ENCODE peak calls at places on chromosomes 7 and 10, in ten cellular contexts. Q, I, E, V, S, P, H, G, A and R are unnamed samples.

GRCh38 chr7:1060315-1061080 is 16.2 kb downstream of the GPR146 start:
- DNase-seq in E (no peak), I (no peak), A (no peak), S (peak; percentile 92), P (no peak), V (no peak), H (no peak), Q (peak; percentile 46), G (no peak), R (no peak)

GRCh38 chr7:30660331-30661255 is 21.7 kb downstream of the CRHR2 start:
- DNase-seq in Q (no peak), I (peak; percentile 38), A (no peak), H (no peak), V (no peak), E (no peak), G (no peak), S (peak; percentile 52), P (no peak), R (no peak)

GRCh38 chr7:45564886-45565455 is 9.2 kb upstream of the ADCY1 start:
- DNase-seq in P (no peak), E (no peak), S (no peak), V (no peak), H (no peak), A (no peak), I (no peak), Q (no peak), G (no peak), R (no peak)

GRCh38 chr7:1355568-1356340 is 103.5 kb downstream of the MICALL2 start:
- DNase-seq in E (no peak), G (no peak), A (no peak), V (no peak), P (no peak), Q (no peak), S (peak; percentile 45), I (peak; percentile 41), H (no peak), R (no peak)

GRCh38 chr10:6583447-6583846 is 3.4 kb upstream of the PRKCQ start:
- DNase-seq in E (no peak), G (no peak), S (no peak), H (no peak), P (no peak), A (no peak), V (no peak), Q (no peak), I (no peak), R (no peak)

GRCh38 chr10:124916098-124916584 is 25.8 kb upstream of the ZRANB1 start:
- DNase-seq in A (peak; percentile 42), G (no peak), Q (no peak), V (peak; percentile 41), H (no peak), I (no peak), P (peak; percentile 33), E (no peak), S (no peak), R (no peak)

GRCh38 chr10:76887223-76888010 is 750.2 kb downstream of the KCNMA1 start:
- DNase-seq in Q (no peak), I (no peak), E (no peak), V (no peak), P (no peak), S (no peak), H (no peak), G (no peak), A (no peak), R (no peak)

GRCh38 chr7:99531354-99531765 is 20.6 kb downstream of the FAM200A start:
- DNase-seq in S (peak; percentile 12), V (peak; percentile 11), H (no peak), G (no peak), P (peak; percentile 11), E (no peak), Q (no peak), A (no peak), I (no peak), R (no peak)

GRCh38 chr10:102492344-102492939 is 10.1 kb downstream of the ACTR1A start:
- DNase-seq in S (no peak), G (no peak), V (no peak), H (no peak), A (no peak), P (no peak), E (no peak), I (no peak), Q (no peak), R (no peak)

GRCh38 chr10:26481914-26482550 is 43.9 kb downstream of the APBB1IP start:
- DNase-seq in I (no peak), G (no peak), V (no peak), P (no peak), E (no peak), Q (no peak), A (no peak), S (no peak), H (no peak), R (no peak)

GRCh38 chr10:3199488-3199887 is 26.9 kb upstream of the PITRM1 start:
- DNase-seq in I (no peak), E (no peak), S (no peak), G (no peak), H (no peak), P (no peak), Q (no peak), A (no peak), V (no peak), R (no peak)
- TF ChIP-seq CTCF in I (no peak), E (no peak), S (no peak), G (no peak), H (no peak), P (no peak), Q (no peak), A (no peak), V (no peak), R (no peak)

GRCh38 chr10:58936364-58936763 is 240.1 kb upstream of the PHYHIPL start:
- DNase-seq in I (no peak), V (no peak), H (no peak), P (no peak), G (no peak), A (no peak), E (no peak), Q (no peak), S (no peak), R (no peak)

GRCh38 chr10:58932126-58932525 is 244.3 kb upstream of the PHYHIPL start:
- DNase-seq in H (no peak), P (peak; percentile 29), E (no peak), S (no peak), V (peak; percentile 26), A (peak; percentile 40), I (no peak), Q (no peak), G (no peak), R (no peak)

GRCh38 chr10:58942724-58943123 is 233.7 kb upstream of the PHYHIPL start:
- DNase-seq in V (no peak), I (no peak), P (no peak), A (no peak), E (no peak), Q (no peak), H (no peak), S (no peak), G (no peak), R (no peak)

GRCh38 chr10:58932821-58933314 is 243.6 kb upstream of the PHYHIPL start:
- DNase-seq in Q (no peak), A (peak; percentile 44), S (no peak), G (no peak), H (no peak), V (no peak), P (no peak), E (no peak), I (no peak), R (no peak)

DNA sequence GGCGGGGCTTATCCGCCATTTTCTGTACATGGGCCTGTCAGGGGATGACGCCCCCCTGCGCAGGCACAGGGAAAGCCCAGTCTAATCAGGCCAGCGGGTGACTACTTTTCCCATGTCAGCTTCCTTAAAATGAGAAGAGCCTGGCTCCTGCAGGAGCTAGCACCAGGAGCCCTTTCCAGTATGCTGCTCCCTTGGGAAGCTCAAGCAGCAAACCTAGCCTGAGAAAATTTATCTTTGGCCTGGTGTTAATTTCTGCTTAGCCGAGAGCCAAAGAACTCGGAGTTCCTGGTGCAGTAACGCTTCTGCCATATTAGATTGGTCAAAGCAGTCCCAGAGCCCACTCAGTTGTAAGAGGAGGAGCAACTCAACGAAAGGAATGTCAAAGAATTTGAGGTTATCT is 239.0 kb upstream of the PHYHIPL start:
- DNase-seq in P (no peak), I (no peak), Q (no peak), V (no peak), A (no peak), E (no peak), G (no peak), H (no peak), S (no peak), R (no peak)
- H3K4me3 ChIP-seq in P (no peak overlapping the region), I (no peak overlapping the region), Q (no peak overlapping the region), V (no peak overlapping the region), A (no peak overlapping the region), E (no peak overlapping the region), G (no peak overlapping the region), H (no peak overlapping the region), S (no peak overlapping the region), R (no peak overlapping the region)

DNA sequence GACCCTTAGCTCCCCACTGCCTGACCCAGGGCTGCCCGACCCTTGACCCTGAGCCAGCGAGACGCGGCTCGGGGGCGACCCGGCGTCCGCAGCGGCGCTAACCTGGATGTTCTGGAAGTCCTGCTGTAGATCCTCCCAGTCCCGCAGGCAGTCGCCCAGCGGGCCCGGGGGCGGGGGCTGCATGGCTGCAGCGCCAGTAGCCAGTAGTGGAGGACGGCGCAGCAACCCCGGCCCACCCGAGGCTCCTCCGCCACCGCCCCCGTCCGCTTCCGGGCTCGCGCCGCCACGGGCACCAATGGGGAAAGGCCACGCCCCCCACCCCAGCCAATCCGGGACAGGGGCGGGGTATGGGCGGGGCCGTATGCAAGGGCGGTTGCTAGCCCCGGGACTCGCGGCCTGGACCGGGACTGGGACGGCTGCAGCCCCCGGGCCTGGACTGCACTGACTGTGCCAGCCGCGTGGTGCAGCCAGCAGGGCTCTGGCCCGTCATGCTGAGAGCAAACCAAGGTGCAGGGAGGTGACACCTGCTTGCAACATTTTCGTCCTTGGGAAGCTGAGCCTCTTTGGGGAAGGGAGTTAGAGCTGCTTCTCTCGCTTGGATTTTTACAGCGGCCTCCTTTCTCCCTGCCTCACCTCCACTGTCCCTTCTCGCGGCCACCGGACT is at the start of gene TMEM120A:
- DNase-seq in G (peak; percentile 89), Q (peak; percentile 90), S (peak; percentile 99), H (peak; percentile 70), I (peak; percentile 95), E (peak; percentile 72), P (peak; percentile 94), A (peak; percentile 84), V (peak; percentile 95), R (no peak)
- TF ChIP-seq CTCF in G (no peak), Q (peak; percentile 19), S (no peak), H (peak; percentile 14), I (peak; percentile 11), E (peak; percentile 31), P (no peak), A (peak; percentile 35), V (peak; percentile 37), R (peak; percentile 8)

GRCh38 chr7:142362349-142362748 is 104.5 kb upstream of the PRSS58 start:
- DNase-seq in S (no peak), V (no peak), P (no peak), H (no peak), A (no peak), I (no peak), Q (no peak), E (no peak), G (no peak), R (no peak)
- H3K4me3 ChIP-seq in S (no peak overlapping the region), V (no peak overlapping the region), P (no peak overlapping the region), H (no peak overlapping the region), A (no peak overlapping the region), I (no peak overlapping the region), Q (no peak overlapping the region), E (no peak overlapping the region), G (no peak overlapping the region), R (no peak overlapping the region)